ENCODE peak calls at places on chromosomes 12 and 14, in four cellular contexts. One of them, this sample, is unnamed.

GRCh38 chr14:100547633-100548294 is 39.5 kb downstream of the BEGAIN start:
- DNase-seq in H9: no peak
- DNase-seq in GM06990: no peak
- DNase-seq in GM13976: no peak
- DNase-seq in this sample: no peak

GRCh38 chr12:68454855-68455254 is 122.7 kb upstream of the MDM1 start:
- DNase-seq in GM13976: no peak
- DNase-seq in GM06990: no peak
- DNase-seq in H9: no peak
- DNase-seq in this sample: no peak

GRCh38 chr12:104615048-104615561 is 158.4 kb downstream of the CHST11 start:
- DNase-seq in H9: no peak
- DNase-seq in GM13976: no peak
- DNase-seq in GM06990: no peak
- DNase-seq in this sample: peak

GRCh38 chr14:68016243-68016914 is 196.8 kb downstream of the RAD51B start:
- DNase-seq in GM06990: no peak
- DNase-seq in GM13976: no peak
- DNase-seq in H9: no peak
- DNase-seq in this sample: no peak

GRCh38 chr12:120413901-120414695 is 23.8 kb upstream of the COX6A1 start:
- DNase-seq in GM06990: no peak
- DNase-seq in H9: peak
- DNase-seq in GM13976: no peak
- DNase-seq in this sample: no peak

GRCh38 chr12:123767613-123768012 is 5.5 kb downstream of the DNAH10 start:
- DNase-seq in GM13976: peak
- DNase-seq in H9: no peak
- DNase-seq in GM06990: peak
- DNase-seq in this sample: no peak

GRCh38 chr12:125218952-125219351 is 153.7 kb downstream of the AACS start:
- DNase-seq in H9: no peak
- DNase-seq in GM13976: no peak
- DNase-seq in GM06990: no peak
- DNase-seq in this sample: no peak

GRCh38 chr12:43758247-43758727 is 303 bp downstream of the PUS7L start:
- DNase-seq in H9: no peak
- DNase-seq in GM06990: no peak
- DNase-seq in GM13976: no peak
- DNase-seq in this sample: no peak

GRCh38 chr12:129885287-129885686 is 18.5 kb downstream of the TMEM132D start:
- DNase-seq in GM13976: no peak
- DNase-seq in H9: no peak
- DNase-seq in GM06990: no peak
- DNase-seq in this sample: no peak

GRCh38 chr14:60485600-60486251 is at the start of gene C14orf39:
- DNase-seq in GM13976: peak
- DNase-seq in H9: peak
- DNase-seq in GM06990: peak
- DNase-seq in this sample: no peak

GRCh38 chr12:54984602-54985376 is at the start of gene TESPA1:
- DNase-seq in GM06990: peak
- DNase-seq in H9: no peak
- DNase-seq in GM13976: peak
- DNase-seq in this sample: no peak

GRCh38 chr12:23757541-23757962 is 191.9 kb downstream of the SOX5 start:
- DNase-seq in H9: peak
- DNase-seq in GM06990: no peak
- DNase-seq in GM13976: no peak
- DNase-seq in this sample: no peak

GRCh38 chr14:74636424-74637183 is 24.6 kb upstream of the LTBP2 start:
- DNase-seq in H9: no peak
- DNase-seq in GM13976: no peak
- DNase-seq in GM06990: no peak
- DNase-seq in this sample: no peak

GRCh38 chr14:89641495-89642162 is 224.6 kb upstream of the FOXN3 start:
- DNase-seq in GM13976: peak
- DNase-seq in H9: no peak
- DNase-seq in GM06990: peak
- DNase-seq in this sample: no peak

GRCh38 chr14:52333823-52334657 is 19.9 kb downstream of the PTGER2 start:
- DNase-seq in GM06990: no peak
- DNase-seq in GM13976: no peak
- DNase-seq in H9: no peak
- DNase-seq in this sample: no peak

GRCh38 chr14:73758392-73759182 is 44.4 kb upstream of the PNMA1 start:
- DNase-seq in GM06990: peak
- DNase-seq in H9: peak
- DNase-seq in GM13976: peak
- DNase-seq in this sample: no peak

GRCh38 chr12:114013601-114014345 is 47.6 kb upstream of the RBM19 start:
- DNase-seq in GM13976: no peak
- DNase-seq in H9: peak
- DNase-seq in GM06990: no peak
- DNase-seq in this sample: no peak

GRCh38 chr12:90028620-90029051 is 320.0 kb upstream of the ATP2B1 start:
- DNase-seq in H9: no peak
- DNase-seq in GM13976: no peak
- DNase-seq in GM06990: peak
- DNase-seq in this sample: no peak

GRCh38 chr14:60662987-60663386 is 13.7 kb upstream of the SIX1 start:
- DNase-seq in H9: no peak
- DNase-seq in GM06990: no peak
- DNase-seq in GM13976: no peak
- DNase-seq in this sample: no peak

GRCh38 chr14:83485591-83485990 is 1951.9 kb upstream of the SEL1L start:
- DNase-seq in GM13976: no peak
- DNase-seq in GM06990: no peak
- DNase-seq in H9: no peak
- DNase-seq in this sample: no peak

GRCh38 chr12:117045998-117046374 is 53.2 kb downstream of the TESC start:
- DNase-seq in GM13976: no peak
- DNase-seq in GM06990: no peak
- DNase-seq in H9: no peak
- DNase-seq in this sample: no peak

GRCh38 chr14:58072288-58073071 is 79.5 kb downstream of the ARMH4 start:
- DNase-seq in GM13976: peak
- DNase-seq in H9: peak
- DNase-seq in GM06990: peak
- DNase-seq in this sample: no peak

GRCh38 chr12:54725233-54725843 is 77.2 kb upstream of the DCD start:
- DNase-seq in GM13976: no peak
- DNase-seq in H9: peak
- DNase-seq in GM06990: no peak
- DNase-seq in this sample: no peak

GRCh38 chr14:24556756-24557155 is 19.3 kb downstream of the CTSG start:
- DNase-seq in H9: no peak
- DNase-seq in GM06990: no peak
- DNase-seq in GM13976: no peak
- DNase-seq in this sample: no peak

GRCh38 chr12:76685246-76685678 is 78.7 kb upstream of the ZDHHC17 start:
- DNase-seq in GM06990: no peak
- DNase-seq in H9: peak
- DNase-seq in GM13976: no peak
- DNase-seq in this sample: no peak

GRCh38 chr14:24309538-24310386 is at the start of gene LTB4R2:
- DNase-seq in GM06990: no peak
- DNase-seq in H9: no peak
- DNase-seq in GM13976: no peak
- DNase-seq in this sample: no peak

GRCh38 chr14:34003691-34004090 is 52.8 kb upstream of the EGLN3 start:
- DNase-seq in GM06990: no peak
- DNase-seq in GM13976: no peak
- DNase-seq in H9: no peak
- DNase-seq in this sample: no peak

DNA sequence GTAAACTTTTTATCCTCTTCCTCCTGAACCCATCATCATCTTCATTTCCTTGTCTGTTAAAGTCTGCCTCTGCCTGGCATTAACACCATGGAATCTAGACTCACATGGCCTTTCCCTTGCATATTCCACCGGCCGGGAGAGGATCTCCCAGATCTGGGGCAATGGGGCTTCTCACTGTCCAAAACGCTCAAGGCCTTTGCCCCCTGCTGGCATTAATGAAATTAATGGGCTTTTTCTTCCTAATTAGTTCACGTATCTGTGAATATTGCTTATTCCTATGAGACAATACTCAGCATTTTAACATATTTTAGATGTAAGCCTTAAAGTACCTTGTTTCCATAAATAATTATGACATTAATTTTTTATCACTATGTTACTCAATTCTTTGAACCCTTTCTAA is 42.9 kb upstream of the CAPRIN2 start:
- DNase-seq in GM06990: no peak
- DNase-seq in GM13976: no peak
- DNase-seq in H9: no peak
- DNase-seq in this sample: no peak
- TF ChIP-seq CTCF in GM06990: no peak
- TF ChIP-seq CTCF in GM13976: no peak
- TF ChIP-seq CTCF in H9: no peak
- TF ChIP-seq CTCF in this sample: no peak

DNA sequence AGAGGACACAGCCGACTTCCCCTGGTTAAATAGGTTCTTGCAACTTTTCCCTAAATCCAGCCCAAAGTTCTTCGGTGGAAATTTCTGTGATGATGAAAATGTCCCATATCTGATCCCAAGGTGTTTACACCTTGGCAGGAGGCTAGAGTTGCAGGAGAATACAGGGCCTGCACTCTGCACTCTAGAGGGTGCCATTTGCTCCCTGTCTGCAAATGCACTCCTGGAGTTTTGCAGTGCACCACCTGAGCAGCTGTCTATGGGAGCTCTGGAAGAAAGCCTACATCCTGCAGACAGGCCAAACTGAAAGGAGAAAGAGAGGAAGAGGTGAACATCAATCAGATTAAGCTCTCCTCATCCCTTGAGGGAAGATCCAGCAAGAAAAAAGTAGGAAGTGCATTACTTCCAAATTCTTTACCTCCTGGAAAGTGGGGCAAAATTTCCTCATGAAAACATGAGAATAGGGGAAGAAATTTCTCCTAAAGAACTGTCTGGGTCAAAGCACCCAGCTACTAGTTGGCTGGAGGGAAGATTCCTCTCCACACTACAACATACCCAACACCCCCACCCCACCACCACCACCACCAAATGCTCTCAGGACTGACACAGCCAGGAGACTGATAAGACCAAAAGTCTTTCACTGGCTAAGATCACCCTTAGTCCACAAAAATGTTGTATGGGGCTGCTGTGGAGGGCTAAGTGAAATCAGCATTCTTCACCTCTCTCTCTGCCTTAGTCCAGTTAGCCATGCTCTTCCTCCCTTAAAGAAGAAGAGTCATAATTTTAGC is 106.4 kb downstream of the NUAK1 start:
- DNase-seq in H9: no peak
- DNase-seq in GM13976: no peak
- DNase-seq in GM06990: no peak
- DNase-seq in this sample: no peak
- TF ChIP-seq CTCF in H9: peak
- TF ChIP-seq CTCF in GM13976: no peak
- TF ChIP-seq CTCF in GM06990: no peak
- TF ChIP-seq CTCF in this sample: no peak

GRCh38 chr12:57248934-57249742 is 1.8 kb downstream of the STAC3 start:
- DNase-seq in H9: peak
- DNase-seq in GM06990: no peak
- DNase-seq in GM13976: peak
- DNase-seq in this sample: no peak
- TF ChIP-seq CTCF in H9: peak
- TF ChIP-seq CTCF in GM06990: no peak
- TF ChIP-seq CTCF in GM13976: no peak
- TF ChIP-seq CTCF in this sample: no peak

GRCh38 chr12:80602455-80602854 is 105.0 kb upstream of the MYF6 start:
- DNase-seq in GM13976: no peak
- DNase-seq in GM06990: no peak
- DNase-seq in H9: no peak
- DNase-seq in this sample: no peak

GRCh38 chr12:80596509-80596908 is 110.9 kb upstream of the MYF6 start:
- DNase-seq in GM13976: no peak
- DNase-seq in GM06990: no peak
- DNase-seq in H9: no peak
- DNase-seq in this sample: no peak

GRCh38 chr12:80593766-80594165 is 113.7 kb upstream of the MYF6 start:
- DNase-seq in GM06990: no peak
- DNase-seq in H9: no peak
- DNase-seq in GM13976: no peak
- DNase-seq in this sample: no peak

GRCh38 chr12:80598004-80598606 is 109.3 kb upstream of the MYF6 start:
- DNase-seq in GM06990: no peak
- DNase-seq in H9: no peak
- DNase-seq in GM13976: no peak
- DNase-seq in this sample: no peak
- TF ChIP-seq CTCF in GM06990: peak
- TF ChIP-seq CTCF in H9: peak
- TF ChIP-seq CTCF in GM13976: peak
- TF ChIP-seq CTCF in this sample: no peak

This sample was measured in coronary artery.